ENCODE peak calls at places on chromosomes 1 and 21, in eight cellular contexts. F, I, O, D, Y, J, U and T are unnamed samples.

GRCh38 chr1:64038119-64038518 is 165.3 kb upstream of the UBE2U start:
- DNase-seq in U (no peak), Y (no peak), F (no peak), O (no peak), I (no peak), J (no peak), D (peak; percentile 41), T (no peak)

GRCh38 chr1:215669806-215670485 is 102.8 kb downstream of the KCTD3 start:
- DNase-seq in Y (no peak), F (peak; percentile 34), O (no peak), U (no peak), I (no peak), J (peak; percentile 43), D (peak; percentile 34), T (no peak)

GRCh38 chr1:223748405-223748772 is 36.0 kb downstream of the CAPN2 start:
- DNase-seq in D (peak; percentile 47), I (no peak), O (no peak), J (no peak), U (peak; percentile 86), F (no peak), Y (no peak), T (no peak)

GRCh38 chr1:10530756-10531155 is 56.0 kb downstream of the PEX14 start:
- DNase-seq in Y (no peak), U (peak; percentile 36), F (no peak), D (peak; percentile 90), J (no peak), O (no peak), I (no peak), T (no peak)

GRCh38 chr1:154352581-154353459 is 27.5 kb downstream of the ATP8B2 start:
- DNase-seq in I (no peak), F (peak; percentile 76), D (peak; percentile 39), Y (peak; percentile 79), O (peak; percentile 70), U (peak; percentile 65), J (peak; percentile 71), T (peak; percentile 61)

GRCh38 chr1:39685071-39685470 is 6.2 kb downstream of the HPCAL4 start:
- DNase-seq in F (no peak), J (no peak), I (no peak), U (no peak), O (no peak), Y (no peak), D (no peak), T (no peak)

GRCh38 chr1:198275598-198275997 is 118.8 kb downstream of the NEK7 start:
- DNase-seq in I (no peak), U (peak; percentile 44), Y (no peak), F (no peak), O (no peak), D (no peak), J (no peak), T (no peak)

GRCh38 chr1:157829210-157829609 is 9.3 kb upstream of the FCRL1 start:
- DNase-seq in O (no peak), J (no peak), U (no peak), D (no peak), I (no peak), Y (no peak), F (no peak), T (no peak)

GRCh38 chr1:14853518-14853917 is 255.0 kb downstream of the KAZN start:
- DNase-seq in I (no peak), U (no peak), J (no peak), Y (no peak), D (no peak), F (no peak), O (no peak), T (no peak)

GRCh38 chr1:159443063-159443750 is 3.7 kb downstream of the OR10J1 start:
- DNase-seq in Y (no peak), U (no peak), D (no peak), F (no peak), O (no peak), J (no peak), I (no peak), T (no peak)

GRCh38 chr1:91503975-91504530 is 3.4 kb downstream of the CDC7 start:
- DNase-seq in I (no peak), D (no peak), U (no peak), O (no peak), F (no peak), Y (no peak), J (no peak), T (no peak)

GRCh38 chr1:160741092-160741501 is 2.0 kb downstream of the SLAMF7 start:
- DNase-seq in D (no peak), U (no peak), F (no peak), I (no peak), Y (no peak), O (no peak), J (no peak), T (no peak)

GRCh38 chr1:21268281-21269239 is 21.7 kb downstream of the ECE1 start:
- DNase-seq in Y (no peak), U (no peak), D (no peak), I (no peak), O (no peak), F (no peak), J (no peak), T (no peak)

GRCh38 chr1:21272540-21272939 is 17.7 kb downstream of the ECE1 start:
- DNase-seq in J (no peak), O (no peak), D (no peak), Y (no peak), U (no peak), F (no peak), I (no peak), T (no peak)

GRCh38 chr1:21269461-21270085 is 20.7 kb downstream of the ECE1 start:
- DNase-seq in I (no peak), D (no peak), F (no peak), Y (no peak), U (no peak), J (no peak), O (peak; percentile 72), T (no peak)

GRCh38 chr1:21271550-21271949 is 18.7 kb downstream of the ECE1 start:
- DNase-seq in U (no peak), F (no peak), O (no peak), Y (no peak), J (no peak), D (no peak), I (no peak), T (no peak)

DNA sequence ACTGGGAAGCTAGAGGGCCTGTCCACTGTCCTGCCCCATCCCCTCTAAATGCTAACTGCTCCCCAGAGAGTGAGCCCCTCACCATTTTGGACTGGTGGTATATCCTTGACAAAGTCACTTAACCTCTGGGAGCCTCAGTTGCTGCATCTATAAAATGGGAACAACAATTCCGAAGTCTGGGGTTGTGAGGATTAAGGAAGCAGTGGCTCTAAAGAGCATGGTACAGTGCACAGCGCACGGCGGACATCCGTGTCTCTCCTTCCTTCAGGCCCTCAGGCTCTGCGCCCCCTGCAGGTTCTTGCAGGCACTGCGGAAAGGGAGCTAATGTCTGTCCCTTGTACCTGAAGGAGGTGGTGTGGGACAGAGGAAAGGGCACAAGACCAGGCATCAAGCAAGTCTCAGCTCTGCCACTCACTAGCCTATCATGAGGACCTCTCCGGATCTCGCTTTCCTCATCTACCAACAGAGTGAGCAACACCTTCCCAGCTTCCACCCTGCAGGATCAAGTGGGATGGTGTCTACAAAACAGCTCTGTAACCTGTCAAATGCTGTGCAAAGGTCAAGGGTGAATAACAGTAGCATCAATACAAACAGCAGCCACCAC is 20.1 kb downstream of the ECE1 start:
- DNase-seq in Y (peak; percentile 83), O (peak; percentile 88), F (peak; percentile 94), I (no peak), U (peak; percentile 61), D (no peak), J (peak; percentile 92), T (peak; percentile 82)
- TF ChIP-seq CTCF in Y (peak; percentile 85), O (peak; percentile 99), F (peak; percentile 100), I (peak; percentile 99), U (peak; percentile 97), D (peak; percentile 86), J (peak; percentile 98), T (peak; percentile 92)

DNA sequence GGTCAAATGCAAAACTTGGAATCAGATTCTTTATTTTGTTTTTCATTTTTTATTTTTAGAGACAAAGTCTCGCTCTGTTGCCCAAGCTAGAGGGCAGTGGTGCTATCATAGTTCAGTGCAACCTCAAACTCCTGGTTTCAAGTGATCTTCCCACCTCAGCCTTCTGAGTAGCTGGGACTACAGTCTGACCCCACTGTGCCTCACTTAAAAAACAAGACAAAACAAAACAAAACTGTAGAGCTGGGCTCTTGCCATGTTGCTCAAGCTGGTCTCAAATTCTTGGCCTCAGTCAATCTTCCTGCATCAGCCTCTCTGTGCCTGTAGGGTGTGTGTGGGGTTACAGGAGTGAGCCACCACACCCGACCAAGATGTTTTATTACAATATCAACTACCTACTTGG is 396.0 kb upstream of the USP24 start:
- DNase-seq in U (peak; percentile 53), Y (no peak), D (no peak), F (no peak), I (no peak), O (no peak), J (no peak), T (no peak)
- TF ChIP-seq CTCF in U (no peak), Y (no peak), D (no peak), F (no peak), I (no peak), O (no peak), J (no peak), T (no peak)

GRCh38 chr1:107559881-107560280 is 405.1 kb downstream of the VAV3 start:
- DNase-seq in Y (no peak), F (no peak), D (peak; percentile 50), I (no peak), O (no peak), J (no peak), U (peak; percentile 2), T (no peak)
- TF ChIP-seq CTCF in Y (no peak), F (no peak), D (no peak), I (no peak), O (no peak), J (no peak), U (no peak), T (no peak)

GRCh38 chr21:43268086-43268803 is 99.4 kb downstream of the CRYAA start:
- DNase-seq in Y (peak; percentile 30), D (no peak), U (no peak), I (no peak), J (no peak), O (no peak), F (no peak), T (no peak)

GRCh38 chr21:43268804-43269186 is 100.0 kb downstream of the CRYAA start:
- DNase-seq in F (no peak), D (no peak), I (no peak), J (no peak), U (no peak), O (no peak), Y (peak; percentile 39), T (no peak)

GRCh38 chr21:43269981-43270670 is 101.3 kb downstream of the CRYAA start:
- DNase-seq in J (no peak), D (no peak), U (no peak), I (no peak), Y (no peak), F (no peak), O (no peak), T (no peak)

GRCh38 chr21:43270800-43271261 is 102.0 kb downstream of the CRYAA start:
- DNase-seq in D (no peak), O (no peak), J (no peak), Y (peak; percentile 38), U (no peak), F (no peak), I (no peak), T (no peak)

DNA sequence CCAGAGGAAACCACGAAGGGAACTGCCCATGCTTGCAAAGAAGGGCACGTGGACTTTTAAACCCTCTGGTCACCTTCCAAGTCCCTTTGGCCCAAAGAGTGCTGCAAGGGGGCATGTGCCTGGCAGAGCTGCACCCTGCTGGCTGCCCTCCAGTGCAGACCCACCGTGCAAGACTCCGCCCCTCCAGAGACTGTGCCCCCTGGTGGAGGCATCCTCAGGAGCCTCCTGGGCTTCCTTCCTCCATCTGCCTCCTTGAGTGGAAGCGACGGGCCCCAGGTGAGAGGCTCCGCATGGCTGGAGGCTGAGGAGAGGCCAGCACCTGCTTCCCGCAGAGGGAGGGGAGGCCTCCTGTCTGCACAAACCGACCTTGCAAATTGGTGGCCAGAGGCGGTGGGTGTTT is 100.7 kb downstream of the CRYAA start:
- DNase-seq in I (no peak), Y (peak; percentile 43), J (peak; percentile 69), D (no peak), F (peak; percentile 59), U (no peak), O (peak; percentile 68), T (peak; percentile 61)
- TF ChIP-seq CTCF in I (peak; percentile 39), Y (peak; percentile 30), J (peak; percentile 68), D (no peak), F (peak; percentile 74), U (peak; percentile 13), O (peak; percentile 68), T (no peak)